ENCODE peak calls at places on chromosomes 7 and 10, in nine cellular contexts. X, F, P, Q, R, J, H, C and K are unnamed samples.
A peak's percentile ranks its signal among the peaks of the same experiment; 100 is the strongest.

GRCh38 chr7:2698581-2699288 is 10.7 kb downstream of the AMZ1 start:
- DNase-seq in R (no peak), J (no peak), H (no peak), X (peak; percentile 74), F (no peak), P (no peak), C (no peak), Q (no peak), K (no peak)

GRCh38 chr10:69901623-69902505 is 100.2 kb downstream of the COL13A1 start:
- DNase-seq in X (no peak), C (peak; percentile 80), Q (peak; percentile 41), R (peak; percentile 92), P (no peak), H (peak; percentile 91), F (peak; percentile 55), J (peak; percentile 47), K (no peak)

GRCh38 chr10:103765981-103766380 is 89.4 kb downstream of the SH3PXD2A start:
- DNase-seq in P (no peak), J (no peak), H (no peak), C (no peak), R (no peak), F (peak; percentile 64), Q (no peak), X (no peak), K (no peak)

GRCh38 chr10:3020311-3020710 is 47.0 kb upstream of the PFKP start:
- DNase-seq in H (no peak), C (no peak), J (no peak), R (no peak), F (no peak), P (no peak), Q (no peak), X (no peak), K (no peak)

GRCh38 chr7:22858640-22859561 is 36.3 kb upstream of the TOMM7 start:
- DNase-seq in R (no peak), H (peak; percentile 94), Q (no peak), J (no peak), X (no peak), C (peak; percentile 86), F (no peak), P (no peak), K (no peak)

GRCh38 chr7:20846791-20847190 is 60.1 kb upstream of the SP8 start:
- DNase-seq in J (no peak), Q (no peak), C (no peak), H (no peak), X (no peak), R (no peak), F (no peak), P (no peak), K (no peak)

GRCh38 chr10:104589871-104590270 is 51.2 kb upstream of the SORCS3 start:
- DNase-seq in P (no peak), F (no peak), X (no peak), C (peak; percentile 80), Q (no peak), J (no peak), R (no peak), H (peak; percentile 75), K (no peak)

GRCh38 chr10:81179324-81179723 is 641.6 kb downstream of the SH2D4B start:
- DNase-seq in X (no peak), R (no peak), J (no peak), C (no peak), F (no peak), P (no peak), H (no peak), Q (no peak), K (no peak)

GRCh38 chr7:41334071-41334862 is 368.6 kb downstream of the INHBA start:
- DNase-seq in P (no peak), C (no peak), J (no peak), X (no peak), Q (no peak), F (no peak), R (no peak), H (no peak), K (no peak)

GRCh38 chr10:84523509-84523908 is 195.1 kb downstream of the CCSER2 start:
- DNase-seq in X (no peak), H (no peak), F (peak; percentile 47), P (no peak), C (no peak), Q (no peak), J (no peak), R (no peak), K (no peak)

GRCh38 chr10:11586170-11586569 is 25.3 kb downstream of the USP6NL start:
- DNase-seq in J (no peak), P (no peak), C (no peak), X (no peak), H (no peak), R (no peak), Q (no peak), F (no peak), K (no peak)

GRCh38 chr10:85613391-85613790 is 753.2 kb downstream of the GRID1 start:
- DNase-seq in H (no peak), C (no peak), J (no peak), R (no peak), P (peak; percentile 62), F (no peak), Q (no peak), X (no peak), K (no peak)

GRCh38 chr7:32347244-32347828 is 142.8 kb downstream of the LSM5 start:
- DNase-seq in C (peak; percentile 29), F (no peak), R (no peak), J (no peak), P (no peak), X (no peak), Q (no peak), H (peak; percentile 22), K (no peak)

GRCh38 chr7:110568388-110568787 is 522.5 kb upstream of the LRRN3 start:
- DNase-seq in R (no peak), C (no peak), H (no peak), F (no peak), Q (no peak), X (no peak), P (no peak), J (no peak), K (no peak)

GRCh38 chr10:14491814-14492213 is 161.1 kb upstream of the FRMD4A start:
- DNase-seq in Q (no peak), P (no peak), F (no peak), X (no peak), J (no peak), C (no peak), R (no peak), H (no peak), K (no peak)

GRCh38 chr7:33998487-33998886 is 93.1 kb downstream of the BMPER start:
- DNase-seq in C (no peak), R (no peak), H (no peak), P (no peak), J (no peak), F (no peak), Q (no peak), X (no peak), K (no peak)

GRCh38 chr10:124701881-124702656 is 42.1 kb downstream of the FAM53B start:
- DNase-seq in P (no peak), J (peak; percentile 83), Q (no peak), H (no peak), R (no peak), C (no peak), X (no peak), F (no peak), K (no peak)